ENCODE peak calls at places on chromosome 9, in nine cellular contexts. F is progenitor cell of endocrine pancreas; U is stimulated activated CD8-positive, alpha-beta memory T cell treated with anti-CD3 and anti-CD28 coated beads, Interleukin-4, amount 100 ng/mL, for 24 hours; E is WTC11; S is sciatic nerve; O is lower leg skin; N is NCI-H1436; A is HTR-8/SVneo; G is stimulated activated naive CD4-positive, alpha-beta T cell. Z is an unnamed sample.
A peak's percentile ranks its signal among the peaks of the same experiment; 100 is the strongest.

GRCh38 chr9:93955356-93956182 is 414 bp upstream of the BARX1 start:
- DNase-seq in S (no peak), E (peak; percentile 70), O (no peak), N (peak; percentile 38), U (no peak), F (no peak), A (no peak), G (no peak), Z (peak; percentile 82)

GRCh38 chr9:81776834-81777233 is 87.5 kb upstream of the TLE1 start:
- DNase-seq in E (no peak), S (no peak), N (no peak), U (no peak), O (no peak), F (no peak), G (no peak), A (no peak), Z (no peak)

GRCh38 chr9:126057869-126058467 is 268.7 kb upstream of the MVB12B start:
- DNase-seq in A (no peak), S (no peak), F (no peak), O (no peak), G (no peak), U (no peak), E (no peak), N (peak; percentile 18), Z (no peak)

GRCh38 chr9:2601785-2602378 is 19.7 kb upstream of the VLDLR start:
- DNase-seq in U (no peak), N (no peak), G (no peak), E (no peak), F (no peak), A (no peak), S (no peak), O (no peak), Z (no peak)

GRCh38 chr9:3578786-3579185 is 53.0 kb upstream of the RFX3 start:
- DNase-seq in F (no peak), O (no peak), S (no peak), U (no peak), A (no peak), N (no peak), E (no peak), G (no peak), Z (no peak)

GRCh38 chr9:84772511-84772910 is 103.0 kb downstream of the NTRK2 start:
- DNase-seq in E (no peak), S (no peak), G (no peak), F (no peak), A (no peak), N (no peak), O (no peak), U (no peak), Z (no peak)

GRCh38 chr9:126128494-126129142 is 198.0 kb upstream of the MVB12B start:
- DNase-seq in O (peak; percentile 4), G (no peak), A (no peak), S (peak; percentile 41), F (no peak), E (no peak), N (no peak), U (no peak), Z (no peak)

GRCh38 chr9:33818832-33819500 is 2.0 kb downstream of the UBE2R2 start:
- DNase-seq in A (no peak), E (no peak), O (no peak), G (no peak), S (no peak), F (no peak), U (no peak), N (no peak), Z (no peak)

GRCh38 chr9:99352786-99353185 is 130.7 kb downstream of the SEC61B start:
- DNase-seq in S (no peak), O (no peak), U (no peak), N (no peak), F (no peak), E (no peak), A (no peak), G (no peak), Z (no peak)

GRCh38 chr9:89114741-89115140 is 63.9 kb downstream of the SHC3 start:
- DNase-seq in U (no peak), S (no peak), A (no peak), G (no peak), F (no peak), E (no peak), O (no peak), N (no peak), Z (no peak)

GRCh38 chr9:108225371-108225905 is 630.3 kb downstream of the ACTL7B start:
- DNase-seq in U (no peak), A (no peak), E (no peak), F (no peak), G (no peak), N (no peak), O (no peak), S (no peak), Z (no peak)

GRCh38 chr9:34656992-34657391 is 5.0 kb downstream of the IL11RA start:
- DNase-seq in G (no peak), S (no peak), O (no peak), A (no peak), E (no peak), F (no peak), N (no peak), U (no peak), Z (no peak)

GRCh38 chr9:811101-811531 is 30.4 kb upstream of the DMRT1 start:
- DNase-seq in G (no peak), U (no peak), S (no peak), O (no peak), N (no peak), F (no peak), A (no peak), E (no peak), Z (no peak)

GRCh38 chr9:27701664-27702063 is 128.4 kb upstream of the C9orf72 start:
- DNase-seq in F (no peak), A (no peak), O (peak; percentile 36), S (no peak), N (no peak), U (no peak), G (no peak), E (no peak), Z (no peak)

GRCh38 chr9:70532753-70533152 is 118.3 kb upstream of the KLF9 start:
- DNase-seq in A (no peak), G (no peak), O (no peak), E (no peak), F (no peak), N (no peak), U (no peak), S (no peak), Z (no peak)

GRCh38 chr9:91580136-91580535 is 156.5 kb upstream of the NFIL3 start:
- DNase-seq in U (no peak), F (no peak), N (no peak), A (peak; percentile 15), O (no peak), G (no peak), S (no peak), E (no peak), Z (no peak)

GRCh38 chr9:20804476-20805253 is 120.6 kb downstream of the FOCAD start:
- DNase-seq in U (no peak), E (no peak), N (no peak), O (no peak), F (no peak), G (no peak), A (no peak), S (no peak), Z (no peak)

GRCh38 chr9:125888220-125888619 is 141.0 kb downstream of the PBX3 start:
- DNase-seq in A (no peak), F (no peak), U (no peak), G (no peak), O (no peak), E (no peak), S (no peak), N (no peak), Z (peak; percentile 75)

GRCh38 chr9:135869916-135870315 is 37.4 kb downstream of the CAMSAP1 start:
- DNase-seq in N (no peak), A (no peak), G (no peak), F (no peak), O (no peak), U (no peak), E (no peak), S (no peak), Z (no peak)

GRCh38 chr9:110921705-110922104 is 116.6 kb downstream of the LPAR1 start:
- DNase-seq in E (no peak), U (no peak), N (no peak), A (no peak), G (no peak), F (no peak), O (no peak), S (no peak), Z (no peak)

GRCh38 chr9:130023147-130023787 is 19.7 kb downstream of the FNBP1 start:
- DNase-seq in N (no peak), A (no peak), G (no peak), U (no peak), E (no peak), S (no peak), O (no peak), F (no peak), Z (no peak)

GRCh38 chr9:107127608-107128007 is 155.5 kb upstream of the RAD23B start:
- DNase-seq in N (no peak), A (no peak), S (no peak), O (no peak), F (no peak), G (no peak), U (no peak), E (no peak), Z (no peak)

GRCh38 chr9:129482521-129483466 is 138.1 kb downstream of the C9orf50 start:
- DNase-seq in O (peak; percentile 87), A (peak; percentile 60), N (peak; percentile 22), S (peak; percentile 96), F (peak; percentile 46), E (no peak), G (peak; percentile 20), U (no peak), Z (peak; percentile 74)

GRCh38 chr9:132447346-132447745 is 37.3 kb downstream of the CFAP77 start:
- DNase-seq in G (no peak), A (no peak), S (no peak), N (no peak), E (peak; percentile 73), O (no peak), U (no peak), F (peak; percentile 31), Z (peak; percentile 78)

GRCh38 chr9:98975838-98976237 is 32.1 kb downstream of the COL15A1 start:
- DNase-seq in U (no peak), F (no peak), O (no peak), N (no peak), G (no peak), E (no peak), A (no peak), S (no peak), Z (no peak)

GRCh38 chr9:18457498-18457897 is 16.5 kb upstream of the ADAMTSL1 start:
- DNase-seq in A (no peak), F (no peak), E (no peak), G (no peak), N (no peak), O (no peak), U (no peak), S (no peak), Z (no peak)

GRCh38 chr9:129237195-129237611 is 59.1 kb upstream of the IER5L start:
- DNase-seq in N (no peak), S (no peak), A (peak; percentile 40), E (no peak), F (no peak), U (peak; percentile 54), O (no peak), G (peak; percentile 8), Z (no peak)

GRCh38 chr9:104958756-104959155 is 30.8 kb upstream of the ABCA1 start:
- DNase-seq in N (no peak), U (no peak), E (no peak), A (no peak), S (no peak), G (no peak), O (no peak), F (no peak), Z (no peak)